ENCODE peak calls at places on chromosomes 2 and 18, in four cellular contexts. One of them, this sample, is unnamed.

GRCh38 chr2:231614559-231615057 is 21.9 kb downstream of the TEX44 start:
- DNase-seq in astrocyte of the cerebellum: no peak
- DNase-seq in nephron progenitor cell: no peak
- DNase-seq in endothelial cell of umbilical vein: no peak
- DNase-seq in this sample: no peak

GRCh38 chr2:112138143-112139032 is at the start of gene FBLN7:
- DNase-seq in astrocyte of the cerebellum: no peak
- DNase-seq in nephron progenitor cell: peak; percentile 65
- DNase-seq in endothelial cell of umbilical vein: no peak
- DNase-seq in this sample: no peak

GRCh38 chr2:37802106-37802791 is 122.8 kb upstream of the RMDN2 start:
- DNase-seq in nephron progenitor cell: no peak
- DNase-seq in astrocyte of the cerebellum: no peak
- DNase-seq in endothelial cell of umbilical vein: no peak
- DNase-seq in this sample: no peak

GRCh38 chr2:240647503-240648154 is 22.3 kb downstream of the GPR35 start:
- DNase-seq in endothelial cell of umbilical vein: no peak
- DNase-seq in astrocyte of the cerebellum: no peak
- DNase-seq in nephron progenitor cell: no peak
- DNase-seq in this sample: no peak

GRCh38 chr2:219836647-219837177 is 209.3 kb downstream of the SLC4A3 start:
- DNase-seq in nephron progenitor cell: no peak
- DNase-seq in endothelial cell of umbilical vein: no peak
- DNase-seq in astrocyte of the cerebellum: no peak
- DNase-seq in this sample: no peak

GRCh38 chr2:16722121-16722520 is 56.5 kb upstream of the CYRIA start:
- DNase-seq in endothelial cell of umbilical vein: no peak
- DNase-seq in nephron progenitor cell: no peak
- DNase-seq in astrocyte of the cerebellum: no peak
- DNase-seq in this sample: no peak

GRCh38 chr2:239594772-239595608 is 194.2 kb upstream of the HDAC4 start:
- DNase-seq in endothelial cell of umbilical vein: no peak
- DNase-seq in nephron progenitor cell: no peak
- DNase-seq in astrocyte of the cerebellum: no peak
- DNase-seq in this sample: peak; percentile 20

GRCh38 chr2:71965530-71965929 is 182.1 kb downstream of the CYP26B1 start:
- DNase-seq in nephron progenitor cell: no peak
- DNase-seq in endothelial cell of umbilical vein: no peak
- DNase-seq in astrocyte of the cerebellum: no peak
- DNase-seq in this sample: no peak

GRCh38 chr2:239190346-239190745 is 210.5 kb downstream of the HDAC4 start:
- DNase-seq in astrocyte of the cerebellum: no peak
- DNase-seq in endothelial cell of umbilical vein: no peak
- DNase-seq in nephron progenitor cell: no peak
- DNase-seq in this sample: peak; percentile 11

GRCh38 chr18:77559274-77559910 is 309.7 kb downstream of the GALR1 start:
- DNase-seq in endothelial cell of umbilical vein: no peak
- DNase-seq in nephron progenitor cell: no peak
- DNase-seq in astrocyte of the cerebellum: no peak
- DNase-seq in this sample: no peak

GRCh38 chr2:37779123-37779522 is 107.7 kb upstream of the CDC42EP3 start:
- DNase-seq in astrocyte of the cerebellum: no peak
- DNase-seq in nephron progenitor cell: no peak
- DNase-seq in endothelial cell of umbilical vein: no peak
- DNase-seq in this sample: no peak

GRCh38 chr18:24026457-24026856 is 11.9 kb downstream of the TTC39C start:
- DNase-seq in endothelial cell of umbilical vein: no peak
- DNase-seq in astrocyte of the cerebellum: no peak
- DNase-seq in nephron progenitor cell: no peak
- DNase-seq in this sample: no peak

GRCh38 chr2:180562378-180562777 is 418.0 kb upstream of the UBE2E3 start:
- DNase-seq in nephron progenitor cell: no peak
- DNase-seq in endothelial cell of umbilical vein: no peak
- DNase-seq in astrocyte of the cerebellum: no peak
- DNase-seq in this sample: no peak

GRCh38 chr2:10446631-10447030 is 1.5 kb downstream of the ODC1 start:
- DNase-seq in astrocyte of the cerebellum: no peak
- DNase-seq in endothelial cell of umbilical vein: no peak
- DNase-seq in nephron progenitor cell: no peak
- DNase-seq in this sample: no peak

GRCh38 chr2:99678651-99679050 is 188.8 kb upstream of the REV1 start:
- DNase-seq in endothelial cell of umbilical vein: no peak
- DNase-seq in nephron progenitor cell: no peak
- DNase-seq in astrocyte of the cerebellum: no peak
- DNase-seq in this sample: no peak

GRCh38 chr2:144477281-144477942 is 42.5 kb downstream of the ZEB2 start:
- DNase-seq in endothelial cell of umbilical vein: no peak
- DNase-seq in astrocyte of the cerebellum: peak; percentile 53
- DNase-seq in nephron progenitor cell: no peak
- DNase-seq in this sample: no peak

GRCh38 chr18:42513416-42513815 is 558.4 kb downstream of the PIK3C3 start:
- DNase-seq in nephron progenitor cell: no peak
- DNase-seq in astrocyte of the cerebellum: no peak
- DNase-seq in endothelial cell of umbilical vein: no peak
- DNase-seq in this sample: no peak

GRCh38 chr2:163834221-163834620 is 98.4 kb upstream of the FIGN start:
- DNase-seq in astrocyte of the cerebellum: no peak
- DNase-seq in nephron progenitor cell: no peak
- DNase-seq in endothelial cell of umbilical vein: no peak
- DNase-seq in this sample: no peak

GRCh38 chr18:51907687-51908597 is 432.1 kb upstream of the DCC start:
- DNase-seq in nephron progenitor cell: no peak
- DNase-seq in astrocyte of the cerebellum: no peak
- DNase-seq in endothelial cell of umbilical vein: no peak
- DNase-seq in this sample: no peak

GRCh38 chr2:46716806-46717732 is 198.5 kb downstream of the MCFD2 start:
- DNase-seq in astrocyte of the cerebellum: peak; percentile 82
- DNase-seq in nephron progenitor cell: no peak
- DNase-seq in endothelial cell of umbilical vein: no peak
- DNase-seq in this sample: no peak

GRCh38 chr2:217261452-217261851 is 401.6 kb upstream of the TNP1 start:
- DNase-seq in astrocyte of the cerebellum: no peak
- DNase-seq in endothelial cell of umbilical vein: peak; percentile 69
- DNase-seq in nephron progenitor cell: no peak
- DNase-seq in this sample: no peak

GRCh38 chr2:18596993-18597392 is 7.6 kb upstream of the NT5C1B start:
- DNase-seq in nephron progenitor cell: no peak
- DNase-seq in endothelial cell of umbilical vein: no peak
- DNase-seq in astrocyte of the cerebellum: no peak
- DNase-seq in this sample: no peak

GRCh38 chr18:42310956-42311355 is 355.9 kb downstream of the PIK3C3 start:
- DNase-seq in nephron progenitor cell: no peak
- DNase-seq in astrocyte of the cerebellum: no peak
- DNase-seq in endothelial cell of umbilical vein: no peak
- DNase-seq in this sample: no peak

GRCh38 chr2:196823750-196824149 is 14.6 kb upstream of the C2orf66 start:
- DNase-seq in nephron progenitor cell: no peak
- DNase-seq in astrocyte of the cerebellum: no peak
- DNase-seq in endothelial cell of umbilical vein: peak; percentile 59
- DNase-seq in this sample: no peak

GRCh38 chr18:34342960-34343359 is 118.2 kb upstream of the NOL4 start:
- DNase-seq in astrocyte of the cerebellum: peak; percentile 85
- DNase-seq in endothelial cell of umbilical vein: peak; percentile 63
- DNase-seq in nephron progenitor cell: no peak
- DNase-seq in this sample: no peak

GRCh38 chr2:193824474-193824873 is 1629.7 kb upstream of the TMEFF2 start:
- DNase-seq in astrocyte of the cerebellum: peak; percentile 22
- DNase-seq in nephron progenitor cell: no peak
- DNase-seq in endothelial cell of umbilical vein: peak; percentile 70
- DNase-seq in this sample: no peak

GRCh38 chr2:17793803-17794349 is 22.4 kb upstream of the MSGN1 start:
- DNase-seq in nephron progenitor cell: no peak
- DNase-seq in astrocyte of the cerebellum: no peak
- DNase-seq in endothelial cell of umbilical vein: no peak
- DNase-seq in this sample: no peak

GRCh38 chr2:121554998-121555397 is 24.3 kb downstream of the RNU4ATAC start:
- DNase-seq in endothelial cell of umbilical vein: no peak
- DNase-seq in nephron progenitor cell: peak; percentile 15
- DNase-seq in astrocyte of the cerebellum: no peak
- DNase-seq in this sample: no peak

GRCh38 chr18:78736015-78736690 is 243.5 kb upstream of the SALL3 start:
- DNase-seq in nephron progenitor cell: no peak
- DNase-seq in endothelial cell of umbilical vein: no peak
- DNase-seq in astrocyte of the cerebellum: no peak
- DNase-seq in this sample: no peak

GRCh38 chr18:23885750-23886149 is 128.8 kb upstream of the TTC39C start:
- DNase-seq in astrocyte of the cerebellum: no peak
- DNase-seq in nephron progenitor cell: no peak
- DNase-seq in endothelial cell of umbilical vein: no peak
- DNase-seq in this sample: no peak

GRCh38 chr2:233408366-233409285 is 54.3 kb downstream of the DGKD start:
- DNase-seq in nephron progenitor cell: no peak
- DNase-seq in endothelial cell of umbilical vein: no peak
- DNase-seq in astrocyte of the cerebellum: no peak
- DNase-seq in this sample: no peak

GRCh38 chr18:35491689-35492077 is 6.1 kb downstream of the INO80C start:
- DNase-seq in nephron progenitor cell: no peak
- DNase-seq in endothelial cell of umbilical vein: peak; percentile 47
- DNase-seq in astrocyte of the cerebellum: no peak
- DNase-seq in this sample: no peak

GRCh38 chr2:105796791-105797190 is 52.1 kb downstream of the NCK2 start:
- DNase-seq in nephron progenitor cell: no peak
- DNase-seq in endothelial cell of umbilical vein: no peak
- DNase-seq in astrocyte of the cerebellum: no peak
- DNase-seq in this sample: no peak

GRCh38 chr2:150474326-150475074 is 13.0 kb downstream of the RND3 start:
- DNase-seq in nephron progenitor cell: no peak
- DNase-seq in astrocyte of the cerebellum: no peak
- DNase-seq in endothelial cell of umbilical vein: peak; percentile 41
- DNase-seq in this sample: no peak

GRCh38 chr2:221818569-221818968 is 246.5 kb upstream of the EPHA4 start:
- DNase-seq in nephron progenitor cell: no peak
- DNase-seq in astrocyte of the cerebellum: no peak
- DNase-seq in endothelial cell of umbilical vein: no peak
- DNase-seq in this sample: no peak

GRCh38 chr2:100940240-100940639 is 61.8 kb upstream of the RPL31 start:
- DNase-seq in endothelial cell of umbilical vein: no peak
- DNase-seq in astrocyte of the cerebellum: no peak
- DNase-seq in nephron progenitor cell: no peak
- DNase-seq in this sample: no peak

GRCh38 chr2:19048593-19049264 is 309.7 kb downstream of the OSR1 start:
- DNase-seq in endothelial cell of umbilical vein: no peak
- DNase-seq in nephron progenitor cell: no peak
- DNase-seq in astrocyte of the cerebellum: no peak
- DNase-seq in this sample: peak; percentile 32

GRCh38 chr2:80326214-80326613 is 21.7 kb upstream of the LRRTM1 start:
- DNase-seq in astrocyte of the cerebellum: no peak
- DNase-seq in nephron progenitor cell: no peak
- DNase-seq in endothelial cell of umbilical vein: no peak
- DNase-seq in this sample: no peak

GRCh38 chr2:172293952-172294351 is 133.4 kb upstream of the ITGA6 start:
- DNase-seq in endothelial cell of umbilical vein: no peak
- DNase-seq in astrocyte of the cerebellum: no peak
- DNase-seq in nephron progenitor cell: no peak
- DNase-seq in this sample: peak; percentile 54

GRCh38 chr2:97675714-97676113 is 6.2 kb downstream of the C2orf92 start:
- DNase-seq in astrocyte of the cerebellum: no peak
- DNase-seq in endothelial cell of umbilical vein: no peak
- DNase-seq in nephron progenitor cell: no peak
- DNase-seq in this sample: no peak

GRCh38 chr2:136411946-136412345 is 294.0 kb upstream of the CXCR4 start:
- DNase-seq in nephron progenitor cell: no peak
- DNase-seq in endothelial cell of umbilical vein: no peak
- DNase-seq in astrocyte of the cerebellum: no peak
- DNase-seq in this sample: no peak
- TF ChIP-seq CTCF in nephron progenitor cell: no peak
- TF ChIP-seq CTCF in endothelial cell of umbilical vein: no peak
- TF ChIP-seq CTCF in astrocyte of the cerebellum: no peak
- TF ChIP-seq CTCF in this sample: no peak

GRCh38 chr18:32893915-32894314 is 121.1 kb upstream of the KLHL14 start:
- DNase-seq in astrocyte of the cerebellum: no peak
- DNase-seq in nephron progenitor cell: no peak
- DNase-seq in endothelial cell of umbilical vein: no peak
- DNase-seq in this sample: no peak
- TF ChIP-seq CTCF in astrocyte of the cerebellum: peak; percentile 25
- TF ChIP-seq CTCF in nephron progenitor cell: peak; percentile 26
- TF ChIP-seq CTCF in endothelial cell of umbilical vein: peak; percentile 11
- TF ChIP-seq CTCF in this sample: no peak

DNA sequence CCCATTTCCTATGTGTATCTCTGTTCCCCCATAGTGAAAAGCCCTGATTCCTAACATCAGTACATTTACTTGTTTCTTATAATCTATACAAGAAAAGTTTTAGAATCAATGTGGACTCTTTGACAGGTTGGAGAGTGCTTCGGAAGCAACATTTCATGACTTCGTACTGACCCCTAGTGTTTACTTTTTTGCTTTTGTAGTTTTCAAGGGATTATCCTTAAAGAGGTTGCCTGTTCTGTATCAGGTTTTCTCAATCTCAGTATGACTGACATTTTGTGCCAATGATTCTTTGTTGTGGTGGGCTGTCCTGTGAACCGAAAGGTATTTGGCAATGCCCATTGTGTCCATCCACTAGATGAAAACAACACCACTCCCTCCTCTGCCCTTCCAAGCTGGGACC is 43.3 kb upstream of the SERPINB2 start:
- DNase-seq in endothelial cell of umbilical vein: peak; percentile 36
- DNase-seq in nephron progenitor cell: no peak
- DNase-seq in astrocyte of the cerebellum: peak; percentile 19
- DNase-seq in this sample: no peak
- TF ChIP-seq CTCF in endothelial cell of umbilical vein: peak; percentile 28
- TF ChIP-seq CTCF in nephron progenitor cell: peak; percentile 52
- TF ChIP-seq CTCF in astrocyte of the cerebellum: peak; percentile 55
- TF ChIP-seq CTCF in this sample: no peak

GRCh38 chr2:2779727-2780126 is 448.7 kb upstream of the MYT1L start:
- DNase-seq in nephron progenitor cell: no peak
- DNase-seq in endothelial cell of umbilical vein: no peak
- DNase-seq in astrocyte of the cerebellum: no peak
- DNase-seq in this sample: no peak

GRCh38 chr2:2773692-2774091 is 442.6 kb upstream of the MYT1L start:
- DNase-seq in nephron progenitor cell: no peak
- DNase-seq in endothelial cell of umbilical vein: no peak
- DNase-seq in astrocyte of the cerebellum: no peak
- DNase-seq in this sample: no peak

GRCh38 chr2:2777876-2778275 is 446.8 kb upstream of the MYT1L start:
- DNase-seq in endothelial cell of umbilical vein: no peak
- DNase-seq in astrocyte of the cerebellum: no peak
- DNase-seq in nephron progenitor cell: no peak
- DNase-seq in this sample: no peak

GRCh38 chr2:2775018-2775417 is 443.9 kb upstream of the MYT1L start:
- DNase-seq in nephron progenitor cell: no peak
- DNase-seq in astrocyte of the cerebellum: no peak
- DNase-seq in endothelial cell of umbilical vein: no peak
- DNase-seq in this sample: no peak

DNA sequence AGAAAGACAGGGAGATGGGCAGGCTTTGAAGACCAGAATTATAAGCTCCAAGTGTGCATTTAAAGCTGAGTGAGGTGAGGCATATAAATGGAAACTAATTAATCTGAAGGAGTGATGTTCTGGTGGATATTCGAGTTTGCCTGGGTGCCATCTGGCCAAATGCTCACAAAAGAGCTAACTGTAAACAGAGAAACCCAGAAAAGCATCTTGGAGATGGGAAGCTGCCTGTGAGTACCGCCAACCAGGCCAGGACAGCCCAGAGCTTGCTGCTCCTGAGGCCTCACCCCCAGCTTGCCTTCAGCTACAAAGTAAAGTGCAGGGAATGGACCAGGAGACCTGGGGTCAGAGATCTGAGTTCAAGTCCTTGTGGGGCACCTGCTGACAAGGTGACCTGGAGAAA is 446.1 kb upstream of the MYT1L start:
- DNase-seq in astrocyte of the cerebellum: no peak
- DNase-seq in endothelial cell of umbilical vein: no peak
- DNase-seq in nephron progenitor cell: no peak
- DNase-seq in this sample: no peak
- TF ChIP-seq CTCF in astrocyte of the cerebellum: no peak
- TF ChIP-seq CTCF in endothelial cell of umbilical vein: no peak
- TF ChIP-seq CTCF in nephron progenitor cell: no peak
- TF ChIP-seq CTCF in this sample: no peak

This sample was measured in omental fat pad.